ENCODE peak calls at places on chromosomes 5 and 9, in ten cellular contexts. O is spleen; E is neural crest cell; S is A673; F is NCI-H1048; D is KBM-7; Z is naive thymus-derived CD4-positive, alpha-beta T cell; B is NCI-H460; N is NCI-H1436 treated with DMSO at 0.1 percent for 48 hours; I is fibroblast of lung. Y is an unnamed sample.

GRCh38 chr9:15160673-15161072 is 146.3 kb downstream of the TTC39B start:
- DNase-seq in D (no peak), I (peak), F (no peak), Z (no peak), E (no peak), S (no peak), N (no peak), O (no peak), B (no peak), Y (no peak)

GRCh38 chr5:132547269-132547668 is 3.9 kb upstream of the IL5 start:
- DNase-seq in B (no peak), D (no peak), I (no peak), E (no peak), N (no peak), O (no peak), S (no peak), Z (no peak), F (no peak), Y (no peak)

GRCh38 chr9:127921592-127922120 is 4.8 kb upstream of the ST6GALNAC4 start:
- DNase-seq in I (peak), D (peak), Z (peak), B (no peak), S (peak), F (no peak), O (peak), E (peak), N (no peak), Y (peak)

GRCh38 chr9:93523518-93524144 is 52.8 kb upstream of the PHF2 start:
- DNase-seq in D (no peak), I (no peak), N (no peak), F (no peak), O (no peak), E (no peak), S (no peak), B (no peak), Z (no peak), Y (no peak)

GRCh38 chr5:179119415-179120170 is 59.4 kb downstream of the ZNF354C start:
- DNase-seq in B (no peak), S (no peak), Z (no peak), N (no peak), F (no peak), D (no peak), O (peak), I (no peak), E (no peak), Y (no peak)

GRCh38 chr9:133715866-133716563 is 22.1 kb downstream of the SARDH start:
- DNase-seq in F (no peak), O (peak), E (peak), S (peak), I (peak), B (no peak), N (no peak), D (peak), Z (no peak), Y (no peak)

GRCh38 chr9:93830224-93830596 is 124.9 kb downstream of the BARX1 start:
- DNase-seq in F (no peak), B (no peak), O (no peak), S (no peak), D (no peak), E (no peak), I (no peak), N (no peak), Z (no peak), Y (no peak)

GRCh38 chr9:33109850-33110595 is 33.5 kb upstream of the SMU1 start:
- DNase-seq in I (no peak), N (no peak), E (no peak), B (no peak), S (no peak), Z (no peak), D (no peak), O (no peak), F (no peak), Y (no peak)

GRCh38 chr9:134776080-134776796 is 104.4 kb upstream of the FCN2 start:
- DNase-seq in F (no peak), O (no peak), E (no peak), Z (no peak), N (no peak), I (peak), D (no peak), B (no peak), S (no peak), Y (no peak)

GRCh38 chr9:16888594-16888993 is 18.1 kb upstream of the BNC2 start:
- DNase-seq in S (no peak), F (no peak), N (no peak), D (no peak), B (no peak), Z (no peak), E (no peak), I (no peak), O (no peak), Y (no peak)

GRCh38 chr9:114911167-114911821 is 19.1 kb downstream of the TNFSF8 start:
- DNase-seq in F (no peak), B (peak), S (peak), E (no peak), O (no peak), I (peak), D (peak), N (no peak), Z (no peak), Y (no peak)

GRCh38 chr5:136030252-136030651 is 1.5 kb downstream of the TGFBI start:
- DNase-seq in D (no peak), F (no peak), S (no peak), E (no peak), B (no peak), N (no peak), Z (no peak), I (no peak), O (peak), Y (no peak)

GRCh38 chr9:136645343-136645902 is 17.3 kb upstream of the EGFL7 start:
- DNase-seq in F (no peak), I (no peak), O (no peak), S (no peak), N (no peak), D (no peak), E (no peak), B (no peak), Z (no peak), Y (no peak)

GRCh38 chr9:79812099-79812498 is 240.3 kb downstream of the TLE4 start:
- DNase-seq in N (no peak), D (no peak), I (peak), B (peak), F (no peak), O (no peak), E (no peak), Z (no peak), S (no peak), Y (no peak)

GRCh38 chr5:14463629-14464028 is 118.0 kb upstream of the OTULINL start:
- DNase-seq in N (no peak), I (no peak), D (peak), O (no peak), F (no peak), Z (no peak), E (no peak), B (no peak), S (no peak), Y (no peak)

GRCh38 chr5:127958421-127959011 is 125.0 kb upstream of the SLC12A2 start:
- DNase-seq in O (no peak), S (peak), F (peak), D (no peak), E (no peak), B (peak), I (no peak), Z (no peak), N (peak), Y (no peak)

GRCh38 chr9:22169243-22169642 is 160.1 kb upstream of the CDKN2B start:
- DNase-seq in F (no peak), I (peak), Z (no peak), B (peak), S (no peak), N (no peak), E (no peak), O (no peak), D (no peak), Y (no peak)

GRCh38 chr9:131731237-131731995 is 8.5 kb downstream of the RAPGEF1 start:
- DNase-seq in D (no peak), E (no peak), N (no peak), F (no peak), I (no peak), O (no peak), B (no peak), Z (no peak), S (no peak), Y (peak)

GRCh38 chr9:38443597-38443996 is 19.3 kb upstream of the IGFBPL1 start:
- DNase-seq in I (no peak), Z (no peak), N (no peak), O (no peak), D (no peak), E (no peak), B (no peak), S (no peak), F (no peak), Y (no peak)

GRCh38 chr9:16794871-16795639 is 75.4 kb downstream of the BNC2 start:
- DNase-seq in D (no peak), O (no peak), E (no peak), B (no peak), F (no peak), N (no peak), S (no peak), I (peak), Z (no peak), Y (no peak)

GRCh38 chr9:117763314-117763713 is 59.1 kb downstream of the TLR4 start:
- DNase-seq in D (no peak), F (no peak), N (no peak), I (no peak), O (no peak), B (no peak), Z (no peak), S (peak), E (no peak), Y (no peak)

GRCh38 chr5:123545506-123545905 is 33.5 kb downstream of the CSNK1G3 start:
- DNase-seq in S (peak), E (no peak), O (no peak), I (peak), F (peak), D (peak), N (no peak), Z (no peak), B (peak), Y (peak)

GRCh38 chr5:134086215-134086942 is 28.1 kb upstream of the TCF7 start:
- DNase-seq in S (no peak), O (no peak), I (no peak), D (no peak), Z (no peak), E (no peak), B (no peak), N (no peak), F (no peak), Y (no peak)

GRCh38 chr9:88179080-88179521 is 40.8 kb upstream of the SPATA31C2 start:
- DNase-seq in I (no peak), F (no peak), S (no peak), N (no peak), Z (no peak), B (no peak), E (no peak), D (no peak), O (peak), Y (peak)

GRCh38 chr9:111679199-111679598 is 17.8 kb downstream of the GNG10 start:
- DNase-seq in I (no peak), F (no peak), O (no peak), S (no peak), E (no peak), D (no peak), B (no peak), Z (no peak), N (no peak), Y (no peak)

GRCh38 chr5:98957307-98957706 is 28.5 kb upstream of the CHD1 start:
- DNase-seq in N (no peak), O (no peak), D (no peak), S (no peak), E (no peak), I (no peak), Z (no peak), F (no peak), B (no peak), Y (no peak)

GRCh38 chr5:122942164-122942914 is 94.2 kb downstream of the PPIC start:
- DNase-seq in I (peak), B (no peak), N (no peak), F (no peak), O (no peak), E (no peak), D (peak), Z (no peak), S (peak), Y (no peak)